ENCODE peak calls at places on chromosomes 1 and 21, in four cellular contexts. S, H, G and L are unnamed samples.
A peak's percentile ranks its signal among the peaks of the same experiment; 100 is the strongest.

GRCh38 chr1:211118407-211119102 is 15.4 kb downstream of the KCNH1 start:
- DNase-seq in H (no peak), S (no peak), G (no peak), L (no peak)

GRCh38 chr1:1205769-1206375 is 520 bp downstream of the TNFRSF18 start:
- DNase-seq in G (no peak), H (no peak), S (no peak), L (no peak)

GRCh38 chr1:24256687-24257086 is 62.5 kb upstream of the GRHL3 start:
- DNase-seq in G (no peak), H (no peak), S (no peak), L (no peak)

GRCh38 chr1:221708987-221709386 is 32.9 kb downstream of the DUSP10 start:
- DNase-seq in H (peak; percentile 72), G (no peak), S (peak; percentile 66), L (no peak)

GRCh38 chr1:39898648-39899603 is 2.8 kb downstream of the MYCL start:
- DNase-seq in S (no peak), G (peak; percentile 77), H (peak; percentile 36), L (no peak)

GRCh38 chr1:228830185-228830953 is 95.1 kb downstream of the RHOU start:
- DNase-seq in S (no peak), G (no peak), H (peak; percentile 58), L (no peak)

GRCh38 chr21:45228171-45228641 is 59.5 kb downstream of the POFUT2 start:
- DNase-seq in H (peak; percentile 12), S (peak; percentile 90), G (no peak), L (peak; percentile 94)

GRCh38 chr21:34335316-34335715 is 28.5 kb upstream of the KCNE2 start:
- DNase-seq in G (no peak), S (no peak), H (no peak), L (no peak)

GRCh38 chr1:235998812-235999211 is 66.1 kb downstream of the NID1 start:
- DNase-seq in H (no peak), S (no peak), G (no peak), L (no peak)

GRCh38 chr1:10794724-10795304 is 1.6 kb downstream of the CASZ1 start:
- DNase-seq in H (peak; percentile 24), G (peak; percentile 17), S (no peak), L (no peak)

GRCh38 chr1:240663160-240663879 is 51.4 kb upstream of the GREM2 start:
- DNase-seq in S (peak; percentile 30), G (no peak), H (no peak), L (peak; percentile 26)

GRCh38 chr1:212827831-212828278 is 19.6 kb downstream of the SPATA45 start:
- DNase-seq in S (no peak), H (no peak), G (no peak), L (no peak)

GRCh38 chr1:90133133-90133532 is 138.2 kb downstream of the ZNF326 start:
- DNase-seq in H (peak; percentile 50), S (no peak), G (peak; percentile 21), L (no peak)

GRCh38 chr21:15300131-15300530 is 235.3 kb upstream of the NRIP1 start:
- DNase-seq in H (no peak), G (no peak), S (no peak), L (no peak)

GRCh38 chr1:172497230-172497629 is 35.7 kb upstream of the SUCO start:
- DNase-seq in S (no peak), H (peak; percentile 38), G (no peak), L (peak; percentile 5)

GRCh38 chr1:82818596-82818995 is 1017.9 kb downstream of the ADGRL2 start:
- DNase-seq in H (no peak), G (no peak), S (no peak), L (no peak)

GRCh38 chr1:167984886-167985489 is 48.1 kb upstream of the MPC2 start:
- DNase-seq in G (no peak), H (no peak), S (no peak), L (no peak)

GRCh38 chr1:22772054-22772453 is 61.4 kb downstream of the EPHB2 start:
- DNase-seq in S (no peak), H (no peak), G (no peak), L (no peak)

GRCh38 chr1:2875677-2876531 is 74.4 kb upstream of the TTC34 start:
- DNase-seq in H (peak; percentile 45), S (no peak), G (peak; percentile 49), L (no peak)

GRCh38 chr1:93340090-93340489 is 5.6 kb upstream of the DR1 start:
- DNase-seq in G (no peak), H (no peak), S (no peak), L (no peak)

GRCh38 chr1:3074800-3075199 is 5.8 kb downstream of the PRDM16 start:
- DNase-seq in H (no peak), S (no peak), G (no peak), L (no peak)

GRCh38 chr21:32520885-32521735 is 64.2 kb downstream of the TCP10L start:
- DNase-seq in S (peak; percentile 91), H (peak; percentile 35), G (peak; percentile 85), L (peak; percentile 84)

GRCh38 chr1:201184307-201184706 is 6.3 kb upstream of the IGFN1 start:
- DNase-seq in S (no peak), H (no peak), G (peak; percentile 28), L (no peak)

GRCh38 chr1:20255666-20256065 is 35.0 kb upstream of the VWA5B1 start:
- DNase-seq in G (no peak), S (peak; percentile 45), H (peak; percentile 22), L (no peak)

GRCh38 chr1:216560527-216560926 is 137.3 kb upstream of the USH2A start:
- DNase-seq in H (no peak), G (no peak), S (no peak), L (no peak)
- TF ChIP-seq CTCF in H (no peak), G (no peak), S (no peak), L (no peak)

GRCh38 chr1:151839457-151840409 is at the start of gene C2CD4D:
- DNase-seq in G (peak; percentile 85), H (peak; percentile 96), S (no peak), L (no peak)
- TF ChIP-seq CTCF in G (no peak), H (no peak), S (no peak), L (no peak)

DNA sequence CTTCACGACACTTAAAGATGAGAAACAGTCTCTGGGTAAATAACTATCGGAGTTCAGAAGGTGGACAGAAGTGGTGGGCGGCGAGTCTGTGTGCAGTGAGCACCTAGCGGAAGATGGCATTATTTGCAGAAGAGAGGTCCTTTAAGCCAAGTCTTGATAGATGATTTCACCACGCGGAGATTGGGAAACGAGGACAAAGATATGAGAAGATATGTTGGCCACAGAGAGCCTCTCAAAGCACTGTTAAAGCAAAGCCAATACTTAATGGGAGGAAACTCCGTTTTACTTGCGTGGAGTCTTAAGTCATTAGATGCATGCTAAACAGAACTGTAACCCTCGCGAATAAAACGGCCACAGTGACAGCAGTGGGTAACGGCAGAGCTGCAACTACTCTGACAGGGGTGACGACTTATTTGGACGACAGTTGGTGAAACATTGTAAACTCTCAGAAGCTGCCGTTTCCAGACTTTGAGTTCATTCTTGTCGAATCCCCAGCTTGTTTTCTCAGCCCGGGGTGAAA is 576 bp upstream of the CEP350 start:
- DNase-seq in H (no peak), S (peak; percentile 20), G (peak; percentile 40), L (peak; percentile 12)
- TF ChIP-seq CTCF in H (no peak), S (peak; percentile 31), G (no peak), L (no peak)

DNA sequence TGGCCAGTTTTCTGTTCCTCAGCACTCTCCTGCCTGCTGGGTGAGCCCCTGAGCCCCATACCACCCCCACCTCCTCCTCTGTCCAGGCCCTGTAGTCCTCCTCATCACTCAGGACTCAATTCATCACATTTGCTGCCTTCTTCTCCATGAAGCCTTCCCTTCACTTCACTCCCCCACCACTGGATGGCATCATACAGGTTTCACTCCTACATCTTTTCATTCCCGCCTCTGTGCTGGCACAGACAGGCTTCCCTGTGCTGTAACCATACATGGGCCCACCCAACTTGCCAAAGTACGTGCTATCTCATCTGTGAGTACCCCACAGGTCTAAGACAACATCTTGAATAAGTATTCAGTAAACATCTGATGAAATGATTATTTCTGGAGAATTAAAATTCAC is 56.9 kb downstream of the SLC45A1 start:
- DNase-seq in S (no peak), G (peak; percentile 16), H (peak; percentile 38), L (no peak)
- TF ChIP-seq CTCF in S (peak; percentile 50), G (no peak), H (peak; percentile 20), L (peak; percentile 52)